ENCODE peak calls at places on chromosomes 1 and 21, in six cellular contexts. T is BJ, B is AG04450, P is mucosa of descending colon, J is tibial artery, A is psoas muscle. E is an unnamed sample.

GRCh38 chr1:177966199-177966598 is 3.7 kb downstream of the SEC16B start:
- DNase-seq in A (no peak), J (no peak), B (no peak), T (no peak), P (no peak), E (no peak)

GRCh38 chr1:17011439-17012307 is at the start of gene ATP13A2:
- DNase-seq in A (peak), T (no peak), J (peak), P (peak), B (no peak), E (peak)

GRCh38 chr1:33007190-33008050 is 29.3 kb downstream of the AK2 start:
- DNase-seq in P (peak), J (peak), T (peak), A (peak), B (peak), E (no peak)

GRCh38 chr1:157915859-157916258 is 74.3 kb upstream of the CD5L start:
- DNase-seq in J (no peak), A (no peak), B (no peak), P (no peak), T (no peak), E (no peak)

GRCh38 chr21:15732290-15732995 is 2.7 kb downstream of the USP25 start:
- DNase-seq in T (no peak), J (no peak), P (peak), A (no peak), B (no peak), E (peak)

GRCh38 chr1:44603718-44604117 is 70.6 kb downstream of the TMEM53 start:
- DNase-seq in A (no peak), T (no peak), J (no peak), P (peak), B (no peak), E (no peak)

GRCh38 chr1:163163861-163164582 is 38.7 kb downstream of the RGS5 start:
- DNase-seq in A (no peak), P (no peak), T (peak), J (no peak), B (peak), E (no peak)

GRCh38 chr21:45670731-45671130 is 27.2 kb downstream of the PCBP3 start:
- DNase-seq in A (no peak), T (no peak), J (no peak), B (no peak), P (no peak), E (no peak)

GRCh38 chr1:60866884-60867648 is 215.3 kb upstream of the NFIA start:
- DNase-seq in B (no peak), P (no peak), J (no peak), A (no peak), T (peak), E (no peak)

GRCh38 chr1:97137862-97138514 is 416.4 kb downstream of the PTBP2 start:
- DNase-seq in B (no peak), J (peak), A (no peak), P (peak), T (no peak), E (peak)

GRCh38 chr1:30691480-30691879 is 31.9 kb downstream of the MATN1 start:
- DNase-seq in B (no peak), J (no peak), P (no peak), T (no peak), A (no peak), E (no peak)

GRCh38 chr1:108704501-108704900 is 8.2 kb upstream of the FNDC7 start:
- DNase-seq in T (peak), P (no peak), J (peak), A (no peak), B (peak), E (no peak)

GRCh38 chr1:206921772-206922265 is at the start of gene FCMR:
- DNase-seq in A (no peak), J (peak), P (peak), T (no peak), B (no peak), E (peak)

GRCh38 chr1:44585315-44585920 is 88.9 kb downstream of the TMEM53 start:
- DNase-seq in A (no peak), P (no peak), T (no peak), J (no peak), B (no peak), E (no peak)

GRCh38 chr1:230900984-230901383 is 32.7 kb upstream of the C1orf198 start:
- DNase-seq in J (no peak), P (no peak), T (no peak), B (no peak), A (no peak), E (no peak)

GRCh38 chr1:222233441-222234180 is 314.3 kb downstream of the HHIPL2 start:
- DNase-seq in B (no peak), P (no peak), J (no peak), A (no peak), T (no peak), E (no peak)

GRCh38 chr1:205849619-205850355 is at the start of gene PM20D1:
- DNase-seq in T (no peak), J (peak), A (peak), P (peak), B (peak), E (peak)

GRCh38 chr1:151680391-151680790 is 36.2 kb downstream of the CELF3 start:
- DNase-seq in T (no peak), P (no peak), A (no peak), B (no peak), J (no peak), E (no peak)

GRCh38 chr21:45087022-45087823 is 12.8 kb downstream of the ADARB1 start:
- DNase-seq in P (no peak), A (no peak), T (no peak), B (no peak), J (no peak), E (no peak)

GRCh38 chr1:108121361-108122143 is 78.6 kb downstream of the SLC25A24 start:
- DNase-seq in A (peak), T (no peak), J (no peak), P (no peak), B (no peak), E (no peak)

GRCh38 chr1:2044510-2045319 is 5.5 kb upstream of the PRKCZ start:
- DNase-seq in A (peak), P (peak), J (peak), B (no peak), T (no peak), E (peak)

GRCh38 chr1:214566158-214567104 is 15.0 kb upstream of the PTPN14 start:
- DNase-seq in A (no peak), P (no peak), T (no peak), J (no peak), B (no peak), E (no peak)

GRCh38 chr1:21668232-21669032 is 725 bp downstream of the RAP1GAP start:
- DNase-seq in P (no peak), B (no peak), T (no peak), J (no peak), A (no peak), E (no peak)

GRCh38 chr1:211182746-211183145 is 48.8 kb upstream of the KCNH1 start:
- DNase-seq in P (no peak), T (no peak), B (no peak), A (no peak), J (no peak), E (no peak)

GRCh38 chr1:4318720-4319119 is 335.7 kb upstream of the AJAP1 start:
- DNase-seq in A (no peak), J (no peak), T (no peak), P (no peak), B (no peak), E (no peak)

GRCh38 chr1:248696261-248696660 is 6.3 kb downstream of the OR14I1 start:
- DNase-seq in B (no peak), J (no peak), A (no peak), T (no peak), P (peak), E (peak)

DNA sequence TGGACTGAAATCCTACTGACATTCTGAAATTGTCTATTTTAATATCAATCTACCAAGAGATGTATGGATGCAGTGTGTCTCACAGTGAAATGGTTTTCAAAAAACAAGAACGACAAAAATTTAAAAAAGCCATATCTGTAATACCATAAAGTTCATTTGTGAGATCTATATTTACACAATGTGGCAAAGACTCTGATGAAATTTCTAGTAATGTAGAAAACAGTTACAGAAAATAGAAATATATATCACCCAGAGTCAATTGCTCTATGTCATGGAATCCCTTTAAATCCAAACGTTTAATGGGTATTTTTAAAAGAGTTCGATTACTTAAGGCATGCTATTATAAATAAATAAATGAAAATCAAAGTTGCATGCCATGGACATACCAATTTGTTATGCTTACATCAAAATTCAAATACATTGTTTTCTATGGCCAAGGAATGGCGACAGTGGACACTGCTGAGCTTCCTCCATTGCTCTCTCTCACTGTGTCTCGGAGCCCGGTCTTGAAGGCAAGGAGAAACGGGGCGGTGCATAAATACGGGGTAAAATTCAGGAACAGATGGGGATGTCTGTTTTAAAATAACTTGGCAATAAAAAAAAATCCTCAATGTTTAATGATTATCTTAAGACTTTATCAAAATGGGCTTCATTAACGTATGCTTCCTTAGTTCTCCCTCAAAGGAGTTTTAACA is 37.0 kb upstream of the SAMSN1 start:
- DNase-seq in A (no peak), B (no peak), J (no peak), T (no peak), P (no peak), E (no peak)
- TF ChIP-seq CTCF in A (no peak), B (no peak), J (no peak), T (no peak), P (no peak), E (no peak)

GRCh38 chr1:110857964-110858948 is 14.7 kb upstream of the CD53 start:
- DNase-seq in B (no peak), J (no peak), A (no peak), T (no peak), P (no peak), E (no peak)
- TF ChIP-seq CTCF in B (no peak), J (no peak), A (no peak), T (no peak), P (no peak), E (no peak)

DNA sequence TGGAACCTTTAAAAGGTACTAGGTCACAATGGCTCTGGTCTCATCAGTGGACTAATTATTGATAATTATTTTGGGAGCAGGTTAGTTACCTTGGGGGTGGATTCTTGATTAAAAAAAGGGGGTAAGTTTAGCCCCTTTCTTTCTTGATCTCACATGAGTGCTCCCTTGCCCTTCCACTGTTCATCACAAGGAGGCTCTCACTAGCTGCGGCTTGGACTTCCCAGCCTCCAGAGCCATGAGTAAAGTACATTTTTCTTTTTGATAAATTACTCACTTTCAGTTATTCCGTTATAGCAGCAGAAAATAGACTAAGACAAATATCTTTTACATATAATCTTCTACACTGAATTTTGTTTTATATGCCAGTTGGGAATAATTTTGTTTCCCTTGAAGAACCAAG is 254.8 kb upstream of the DEPDC1 start:
- DNase-seq in P (no peak), A (no peak), T (no peak), B (no peak), J (no peak), E (no peak)
- TF ChIP-seq CTCF in P (no peak), A (no peak), T (no peak), B (no peak), J (no peak), E (no peak)

GRCh38 chr1:114696810-114697209 is 1.5 kb upstream of the AMPD1 start:
- DNase-seq in A (no peak), P (no peak), B (no peak), T (no peak), J (no peak), E (no peak)

GRCh38 chr1:114702699-114703098 is 7.4 kb upstream of the AMPD1 start:
- DNase-seq in B (no peak), P (no peak), T (no peak), A (no peak), J (no peak), E (no peak)

GRCh38 chr1:114703242-114703641 is 7.9 kb upstream of the AMPD1 start:
- DNase-seq in B (no peak), T (no peak), A (no peak), P (no peak), J (no peak), E (no peak)

GRCh38 chr1:114700026-114700600 is 4.8 kb upstream of the AMPD1 start:
- DNase-seq in B (no peak), A (no peak), T (no peak), P (no peak), J (no peak), E (no peak)

DNA sequence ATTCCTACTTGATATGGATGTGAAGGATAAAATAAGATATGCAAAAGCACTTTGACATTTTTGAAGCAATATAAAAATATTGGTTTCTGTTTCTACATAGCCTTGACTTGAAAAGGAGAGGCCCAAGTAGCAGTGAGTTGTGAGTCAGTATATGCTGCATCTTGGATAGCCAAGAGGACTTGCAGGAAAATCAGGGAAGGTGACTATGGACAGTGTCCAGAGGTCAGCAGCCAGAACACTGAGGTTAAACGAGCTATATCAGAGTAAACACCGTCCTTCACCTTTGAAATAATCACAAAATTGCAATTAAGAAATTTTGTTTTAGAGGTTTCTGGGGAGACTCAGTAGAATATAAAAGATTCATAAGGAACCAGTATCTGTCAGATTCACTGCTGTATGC is 6.6 kb upstream of the AMPD1 start:
- DNase-seq in T (no peak), A (no peak), P (no peak), J (no peak), B (no peak), E (no peak)
- TF ChIP-seq CTCF in T (no peak), A (no peak), P (no peak), J (no peak), B (no peak), E (no peak)